ENCODE peak calls at places on chromosomes 2 and 18, in four cellular contexts. P is fibroblast of the aortic adventitia; B is AML-193; O is naive thymus-derived CD4-positive, alpha-beta T cell. S is an unnamed sample.

GRCh38 chr2:64291181-64291580 is 147.0 kb upstream of the PELI1 start:
- DNase-seq in P (peak), B (no peak), O (no peak), S (no peak)

GRCh38 chr2:20050712-20051517 is 513 bp downstream of the LAPTM4A start:
- DNase-seq in P (peak), B (no peak), O (peak), S (no peak)

GRCh38 chr2:535222-535621 is 142.0 kb downstream of the TMEM18 start:
- DNase-seq in P (no peak), B (no peak), O (no peak), S (no peak)

GRCh38 chr2:240604939-240605716 is 18.6 kb downstream of the CAPN10 start:
- DNase-seq in P (no peak), B (no peak), O (no peak), S (no peak)

GRCh38 chr2:64699712-64700111 is 46.0 kb upstream of the SERTAD2 start:
- DNase-seq in P (no peak), B (no peak), O (no peak), S (no peak)

GRCh38 chr2:60316381-60317028 is 236.9 kb downstream of the BCL11A start:
- DNase-seq in P (no peak), B (no peak), O (no peak), S (no peak)

GRCh38 chr18:23779696-23780303 is 90.5 kb downstream of the LAMA3 start:
- DNase-seq in P (peak), B (no peak), O (no peak), S (no peak)

GRCh38 chr2:88170472-88170892 is 336 bp downstream of the THNSL2 start:
- DNase-seq in P (peak), B (no peak), O (no peak), S (no peak)

GRCh38 chr18:1917141-1917540 is 654.2 kb downstream of the METTL4 start:
- DNase-seq in P (no peak), B (no peak), O (no peak), S (no peak)